ENCODE peak calls at places on chromosomes 7 and 10, in seven cellular contexts. L, N, I, G, B, W and J are unnamed samples.

GRCh38 chr7:46695045-46695708 is 774.1 kb upstream of the IGFBP3 start:
- DNase-seq in B (no peak), L (no peak), W (no peak), G (no peak), N (no peak), I (no peak), J (no peak)

GRCh38 chr10:112775892-112776679 is 174.0 kb upstream of the TCF7L2 start:
- DNase-seq in N (no peak), I (no peak), W (no peak), L (no peak), B (no peak), G (no peak), J (no peak)

GRCh38 chr7:16918288-16918895 is 36.6 kb upstream of the AGR3 start:
- DNase-seq in N (no peak), I (no peak), G (no peak), B (peak; percentile 11), L (peak; percentile 20), W (no peak), J (peak; percentile 28)

GRCh38 chr7:44398506-44398905 is 73.1 kb upstream of the CAMK2B start:
- DNase-seq in L (no peak), W (no peak), N (no peak), I (no peak), B (no peak), G (no peak), J (no peak)

GRCh38 chr10:63268798-63269503 is 135.8 kb downstream of the NRBF2 start:
- DNase-seq in G (peak; percentile 77), N (peak; percentile 78), I (peak; percentile 43), L (peak; percentile 87), B (peak; percentile 100), W (peak; percentile 69), J (peak; percentile 92)

GRCh38 chr10:132062181-132062515 is 3.6 kb upstream of the JAKMIP3 start:
- DNase-seq in I (no peak), G (peak; percentile 32), L (no peak), B (no peak), W (no peak), N (no peak), J (no peak)

GRCh38 chr7:106165328-106165727 is 53.2 kb upstream of the SYPL1 start:
- DNase-seq in N (peak; percentile 37), I (no peak), L (peak; percentile 60), W (no peak), B (no peak), G (no peak), J (no peak)

GRCh38 chr10:47260505-47261111 is 39.4 kb upstream of the GDF10 start:
- DNase-seq in I (no peak), N (no peak), W (no peak), G (no peak), B (peak; percentile 47), L (no peak), J (no peak)

GRCh38 chr10:15636446-15636845 is 83.3 kb downstream of the ITGA8 start:
- DNase-seq in L (no peak), I (no peak), B (no peak), N (no peak), W (no peak), G (no peak), J (no peak)

GRCh38 chr10:43926875-43927406 is 278.3 kb upstream of the ZNF32 start:
- DNase-seq in L (no peak), N (no peak), W (no peak), B (no peak), G (no peak), I (no peak), J (peak; percentile 1)

GRCh38 chr10:132654708-132655661 is 117.4 kb downstream of the INPP5A start:
- DNase-seq in N (peak; percentile 42), W (peak; percentile 91), G (peak; percentile 79), B (peak; percentile 73), L (peak; percentile 87), I (peak; percentile 82), J (no peak)